ENCODE peak calls at places on chromosomes 11 and 22, in ten cellular contexts. J, R, H, O, M, T, F, A, E and I are unnamed samples.

GRCh38 chr22:17303441-17303839 is 65.8 kb upstream of the CECR2 start:
- DNase-seq in H (no peak), J (no peak), F (no peak), A (no peak), M (no peak), T (no peak), E (no peak), R (no peak), O (no peak), I (no peak)

GRCh38 chr11:58030653-58031052 is at the start of gene OR6Q1:
- DNase-seq in E (no peak), O (no peak), R (no peak), M (no peak), F (no peak), H (no peak), T (no peak), A (no peak), J (no peak), I (no peak)

GRCh38 chr11:57294225-57295131 is 30.3 kb downstream of the TNKS1BP1 start:
- DNase-seq in R (peak), J (no peak), M (peak), H (peak), T (no peak), F (no peak), E (no peak), O (peak), A (no peak), I (peak)

GRCh38 chr11:2444301-2445106 is at the start of the genes KCNQ1 and TRPM5:
- DNase-seq in R (no peak), A (peak), M (no peak), E (peak), T (no peak), F (peak), J (peak), H (no peak), O (peak), I (no peak)

GRCh38 chr11:45176996-45177395 is 30.6 kb downstream of the PRDM11 start:
- DNase-seq in R (no peak), J (no peak), T (no peak), M (no peak), E (no peak), H (no peak), A (no peak), F (no peak), O (no peak), I (no peak)

GRCh38 chr11:69318093-69318420 is 24.1 kb downstream of the MYEOV start:
- DNase-seq in H (no peak), O (no peak), A (no peak), E (no peak), R (no peak), J (no peak), F (no peak), T (no peak), M (no peak), I (no peak)

GRCh38 chr11:102293873-102294601 is 23.2 kb upstream of the BIRC3 start:
- DNase-seq in E (peak), T (no peak), M (peak), R (peak), O (no peak), A (peak), F (no peak), J (peak), H (peak), I (no peak)

GRCh38 chr11:113473983-113474361 is 1.2 kb downstream of the DRD2 start:
- DNase-seq in R (no peak), O (no peak), T (no peak), E (no peak), A (no peak), M (no peak), J (no peak), H (peak), F (no peak), I (no peak)

GRCh38 chr22:16975155-16975885 is 32.7 kb downstream of the GAB4 start:
- DNase-seq in M (no peak), E (no peak), T (no peak), O (no peak), J (no peak), H (no peak), A (no peak), R (no peak), F (no peak), I (no peak)

GRCh38 chr22:38900677-38901076 is 28.7 kb upstream of the CBX6 start:
- DNase-seq in R (no peak), H (no peak), O (no peak), J (no peak), T (no peak), M (no peak), A (peak), E (no peak), F (no peak), I (no peak)

GRCh38 chr11:113632981-113633380 is 73.1 kb downstream of the TMPRSS5 start:
- DNase-seq in T (no peak), H (peak), E (no peak), O (no peak), A (no peak), F (no peak), J (no peak), M (no peak), R (no peak), I (peak)

GRCh38 chr11:133306019-133306418 is 226.3 kb downstream of the OPCML start:
- DNase-seq in T (no peak), F (no peak), E (no peak), A (peak), R (no peak), H (no peak), J (peak), O (no peak), M (peak), I (no peak)

GRCh38 chr22:35369996-35370395 is 10.9 kb upstream of the HMOX1 start:
- DNase-seq in M (no peak), O (no peak), J (no peak), E (no peak), T (no peak), H (no peak), A (no peak), R (no peak), F (no peak), I (no peak)

GRCh38 chr11:97432926-97433325 is 1043.1 kb downstream of the JRKL start:
- DNase-seq in M (no peak), O (no peak), J (no peak), E (no peak), R (no peak), T (no peak), A (no peak), H (no peak), F (no peak), I (no peak)
- H3K4me2 ChIP-seq in M (no peak), O (no peak), J (no peak), E (no peak), R (no peak), T (no peak), A (no peak), H (no peak), F (no peak), I (no peak)

GRCh38 chr11:122697636-122698167 is 42.2 kb downstream of the UBASH3B start:
- DNase-seq in A (peak), J (no peak), E (no peak), F (no peak), T (no peak), H (no peak), M (peak), O (peak), R (peak), I (peak)
- H3K4me2 ChIP-seq in A (peak), J (no peak), E (no peak), F (no peak), T (peak), H (no peak), M (no peak), O (peak), R (no peak), I (no peak)

GRCh38 chr22:32050678-32051515 is 7.8 kb downstream of the SLC5A1 start:
- DNase-seq in J (peak), M (peak), T (peak), A (peak), R (peak), F (peak), H (peak), O (peak), E (peak), I (peak)
- H3K4me2 ChIP-seq in J (no peak), M (peak), T (peak), A (no peak), R (no peak), F (no peak), H (no peak), O (peak), E (peak), I (peak)

DNA sequence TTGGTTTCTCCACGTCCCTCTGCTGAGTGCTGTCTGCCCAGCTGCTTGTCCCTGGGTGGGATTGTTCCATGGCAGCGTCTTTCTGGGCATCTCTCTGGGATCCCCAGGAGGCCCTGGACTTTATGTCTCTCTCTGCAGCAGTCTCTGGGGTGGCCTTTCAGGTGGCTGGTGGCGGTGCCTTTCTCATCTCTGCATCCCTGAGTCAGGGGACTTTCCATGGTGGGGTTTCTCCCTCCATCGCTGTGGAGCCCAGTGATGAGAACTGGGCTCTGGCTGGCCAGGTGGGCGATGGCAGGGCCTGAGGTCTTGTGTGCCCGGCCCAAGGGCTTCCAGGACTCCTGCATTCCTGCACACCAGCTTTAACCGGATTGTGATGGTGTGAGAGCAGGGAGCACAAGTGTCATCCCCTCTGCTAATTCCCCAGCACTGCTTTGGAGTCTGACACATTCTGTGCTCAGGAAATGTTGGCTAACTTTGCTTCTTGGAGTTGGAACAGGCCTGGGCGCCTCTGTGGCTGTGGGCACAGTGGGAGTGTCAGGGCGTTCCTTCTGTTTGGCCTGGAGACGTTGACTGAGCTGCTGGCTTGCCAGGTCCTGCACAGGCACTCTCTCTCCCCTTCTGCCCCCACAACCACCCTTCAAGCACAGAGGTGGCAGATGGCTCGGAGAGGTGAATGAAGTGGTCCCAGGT is 27.9 kb downstream of the FAM83F start:
- DNase-seq in M (peak), T (peak), A (no peak), H (peak), R (no peak), E (no peak), O (no peak), F (no peak), J (no peak), I (no peak)
- H3K4me2 ChIP-seq in M (peak), T (peak), A (no peak), H (no peak), R (no peak), E (no peak), O (no peak), F (no peak), J (no peak), I (no peak)

GRCh38 chr11:73330569-73331093 is 22.6 kb downstream of the ARHGEF17 start:
- DNase-seq in H (peak), J (peak), O (no peak), F (no peak), A (no peak), T (no peak), E (peak), R (peak), M (no peak), I (no peak)
- H3K4me2 ChIP-seq in H (peak), J (peak), O (no peak), F (peak), A (no peak), T (no peak), E (no peak), R (peak), M (no peak), I (peak)

GRCh38 chr22:36755316-36755715 is 20.6 kb downstream of the IFT27 start:
- DNase-seq in H (no peak), M (no peak), O (no peak), T (no peak), J (no peak), A (no peak), R (no peak), E (no peak), F (no peak), I (no peak)
- H3K4me2 ChIP-seq in H (no peak), M (no peak), O (no peak), T (no peak), J (no peak), A (no peak), R (no peak), E (no peak), F (no peak), I (no peak)

GRCh38 chr11:126072141-126072741 is 9.6 kb upstream of the CDON start:
- DNase-seq in E (no peak), A (no peak), O (no peak), T (no peak), F (no peak), J (peak), H (no peak), R (no peak), M (no peak), I (peak)
- H3K4me2 ChIP-seq in E (no peak), A (no peak), O (peak), T (no peak), F (peak), J (peak), H (no peak), R (no peak), M (no peak), I (peak)

GRCh38 chr11:27656320-27656719 is 43.9 kb downstream of the BDNF start:
- DNase-seq in R (no peak), O (no peak), E (no peak), J (no peak), H (no peak), A (no peak), F (no peak), M (no peak), T (no peak), I (no peak)
- H3K4me2 ChIP-seq in R (no peak), O (no peak), E (no peak), J (no peak), H (no peak), A (no peak), F (no peak), M (no peak), T (no peak), I (no peak)

GRCh38 chr11:78417888-78418583 is 416 bp upstream of the GAB2 start:
- DNase-seq in E (peak), H (peak), F (peak), M (peak), O (peak), J (peak), T (no peak), R (peak), A (peak), I (peak)

GRCh38 chr11:78417175-78417887 is at the start of gene GAB2:
- DNase-seq in J (no peak), E (no peak), F (peak), T (no peak), O (peak), H (no peak), M (no peak), A (peak), R (no peak), I (no peak)

GRCh38 chr11:78416285-78417174 is 1.1 kb downstream of the GAB2 start:
- DNase-seq in E (peak), O (peak), M (peak), T (no peak), F (peak), R (peak), A (peak), H (peak), J (peak), I (peak)

GRCh38 chr11:78415338-78415737 is 2.3 kb downstream of the GAB2 start:
- DNase-seq in H (no peak), O (no peak), R (no peak), F (no peak), E (no peak), M (no peak), T (no peak), J (no peak), A (no peak), I (no peak)

GRCh38 chr11:78414321-78415051 is 3.1 kb downstream of the GAB2 start:
- DNase-seq in M (no peak), R (peak), F (no peak), T (no peak), E (peak), O (no peak), H (peak), A (no peak), J (peak), I (no peak)
- H3K4me2 ChIP-seq in M (no peak), R (no peak), F (no peak), T (no peak), E (peak), O (no peak), H (no peak), A (no peak), J (no peak), I (no peak)